ENCODE peak calls at places on chromosomes 11 and 22, in eight cellular contexts. One of them, this sample, is unnamed.

GRCh38 chr22:35547993-35548761 is 7.5 kb downstream of the RASD2 start:
- DNase-seq in MCF 10A: no peak
- DNase-seq in body of pancreas: no peak
- DNase-seq in HEK293T: peak; percentile 43
- DNase-seq in GM04503: no peak
- DNase-seq in NCI-H774: no peak
- DNase-seq in kidney glomerular epithelial cell: no peak
- DNase-seq in stomach: no peak
- DNase-seq in this sample: peak; percentile 12

GRCh38 chr11:62148271-62148980 is 24.6 kb downstream of the INCENP start:
- DNase-seq in stomach: peak; percentile 9
- DNase-seq in HEK293T: no peak
- DNase-seq in kidney glomerular epithelial cell: no peak
- DNase-seq in MCF 10A: no peak
- DNase-seq in NCI-H774: no peak
- DNase-seq in body of pancreas: no peak
- DNase-seq in GM04503: no peak
- DNase-seq in this sample: no peak

GRCh38 chr11:91373497-91373896 is 851.1 kb upstream of the FAT3 start:
- DNase-seq in GM04503: no peak
- DNase-seq in HEK293T: no peak
- DNase-seq in stomach: no peak
- DNase-seq in kidney glomerular epithelial cell: no peak
- DNase-seq in MCF 10A: peak; percentile 11
- DNase-seq in body of pancreas: no peak
- DNase-seq in NCI-H774: no peak
- DNase-seq in this sample: no peak

GRCh38 chr11:87819141-87819540 is 356.1 kb downstream of the RAB38 start:
- DNase-seq in body of pancreas: no peak
- DNase-seq in NCI-H774: no peak
- DNase-seq in MCF 10A: peak; percentile 1
- DNase-seq in kidney glomerular epithelial cell: no peak
- DNase-seq in stomach: no peak
- DNase-seq in GM04503: peak; percentile 2
- DNase-seq in HEK293T: no peak
- DNase-seq in this sample: peak; percentile 2

GRCh38 chr11:2816941-2817421 is 68.6 kb downstream of the CDKN1C start:
- DNase-seq in NCI-H774: no peak
- DNase-seq in GM04503: peak; percentile 44
- DNase-seq in HEK293T: no peak
- DNase-seq in stomach: no peak
- DNase-seq in MCF 10A: no peak
- DNase-seq in kidney glomerular epithelial cell: no peak
- DNase-seq in body of pancreas: no peak
- DNase-seq in this sample: peak; percentile 22

GRCh38 chr11:66069715-66070603 is at the start of gene PACS1:
- DNase-seq in body of pancreas: peak; percentile 67
- DNase-seq in kidney glomerular epithelial cell: peak; percentile 72
- DNase-seq in MCF 10A: peak; percentile 47
- DNase-seq in NCI-H774: peak; percentile 56
- DNase-seq in GM04503: no peak
- DNase-seq in HEK293T: peak; percentile 72
- DNase-seq in stomach: peak; percentile 76
- DNase-seq in this sample: peak; percentile 74

GRCh38 chr11:112345166-112345565 is 84.5 kb upstream of the PLET1 start:
- DNase-seq in NCI-H774: no peak
- DNase-seq in HEK293T: no peak
- DNase-seq in MCF 10A: no peak
- DNase-seq in stomach: no peak
- DNase-seq in kidney glomerular epithelial cell: no peak
- DNase-seq in GM04503: no peak
- DNase-seq in body of pancreas: no peak
- DNase-seq in this sample: no peak

GRCh38 chr22:18954333-18954732 is 18.2 kb upstream of the PRODH start:
- DNase-seq in stomach: peak; percentile 75
- DNase-seq in NCI-H774: peak; percentile 49
- DNase-seq in MCF 10A: peak; percentile 56
- DNase-seq in body of pancreas: peak; percentile 79
- DNase-seq in HEK293T: peak; percentile 87
- DNase-seq in kidney glomerular epithelial cell: peak; percentile 31
- DNase-seq in GM04503: no peak
- DNase-seq in this sample: peak; percentile 54

GRCh38 chr22:31874821-31875220 is 69.5 kb upstream of the YWHAH start:
- DNase-seq in GM04503: no peak
- DNase-seq in kidney glomerular epithelial cell: no peak
- DNase-seq in MCF 10A: no peak
- DNase-seq in NCI-H774: no peak
- DNase-seq in stomach: no peak
- DNase-seq in body of pancreas: no peak
- DNase-seq in HEK293T: no peak
- DNase-seq in this sample: no peak

GRCh38 chr22:45210577-45211431 is 29.9 kb downstream of the KIAA0930 start:
- DNase-seq in kidney glomerular epithelial cell: no peak
- DNase-seq in NCI-H774: no peak
- DNase-seq in body of pancreas: no peak
- DNase-seq in MCF 10A: no peak
- DNase-seq in stomach: no peak
- DNase-seq in GM04503: peak; percentile 84
- DNase-seq in HEK293T: no peak
- DNase-seq in this sample: no peak

GRCh38 chr11:36213050-36213840 is 76.0 kb downstream of the COMMD9 start:
- DNase-seq in stomach: no peak
- DNase-seq in GM04503: no peak
- DNase-seq in NCI-H774: no peak
- DNase-seq in HEK293T: no peak
- DNase-seq in body of pancreas: no peak
- DNase-seq in kidney glomerular epithelial cell: no peak
- DNase-seq in MCF 10A: no peak
- DNase-seq in this sample: no peak

GRCh38 chr22:21015051-21016006 is at the start of gene P2RX6:
- DNase-seq in HEK293T: no peak
- DNase-seq in NCI-H774: no peak
- DNase-seq in GM04503: no peak
- DNase-seq in MCF 10A: peak; percentile 32
- DNase-seq in stomach: no peak
- DNase-seq in kidney glomerular epithelial cell: no peak
- DNase-seq in body of pancreas: no peak
- DNase-seq in this sample: peak; percentile 45

GRCh38 chr22:46009730-46010129 is 32.8 kb upstream of the WNT7B start:
- DNase-seq in body of pancreas: no peak
- DNase-seq in NCI-H774: no peak
- DNase-seq in HEK293T: no peak
- DNase-seq in kidney glomerular epithelial cell: no peak
- DNase-seq in MCF 10A: no peak
- DNase-seq in stomach: no peak
- DNase-seq in GM04503: no peak
- DNase-seq in this sample: no peak

GRCh38 chr22:25235547-25236290 is 16.3 kb downstream of the CRYBB2 start:
- DNase-seq in kidney glomerular epithelial cell: peak; percentile 65
- DNase-seq in HEK293T: peak; percentile 100
- DNase-seq in NCI-H774: peak; percentile 42
- DNase-seq in GM04503: peak; percentile 7
- DNase-seq in stomach: peak; percentile 85
- DNase-seq in body of pancreas: peak; percentile 86
- DNase-seq in MCF 10A: peak; percentile 80
- DNase-seq in this sample: peak; percentile 82

GRCh38 chr11:64019106-64020031 is 16.4 kb upstream of the FLRT1 start:
- DNase-seq in stomach: peak; percentile 63
- DNase-seq in NCI-H774: no peak
- DNase-seq in GM04503: no peak
- DNase-seq in body of pancreas: peak; percentile 48
- DNase-seq in MCF 10A: no peak
- DNase-seq in HEK293T: no peak
- DNase-seq in kidney glomerular epithelial cell: no peak
- DNase-seq in this sample: no peak

GRCh38 chr11:58059011-58059358 is 28.2 kb downstream of the OR6Q1 start:
- DNase-seq in stomach: no peak
- DNase-seq in kidney glomerular epithelial cell: peak; percentile 92
- DNase-seq in body of pancreas: no peak
- DNase-seq in GM04503: peak; percentile 74
- DNase-seq in NCI-H774: no peak
- DNase-seq in HEK293T: no peak
- DNase-seq in MCF 10A: peak; percentile 64
- DNase-seq in this sample: peak; percentile 93

GRCh38 chr11:72413914-72414628 is 20.3 kb downstream of the CLPB start:
- DNase-seq in body of pancreas: peak; percentile 89
- DNase-seq in stomach: peak; percentile 92
- DNase-seq in NCI-H774: peak; percentile 82
- DNase-seq in kidney glomerular epithelial cell: peak; percentile 70
- DNase-seq in GM04503: no peak
- DNase-seq in HEK293T: peak; percentile 84
- DNase-seq in MCF 10A: peak; percentile 85
- DNase-seq in this sample: peak; percentile 83

GRCh38 chr22:31080164-31080847 is 812 bp upstream of the SMTN start:
- DNase-seq in GM04503: no peak
- DNase-seq in NCI-H774: no peak
- DNase-seq in kidney glomerular epithelial cell: no peak
- DNase-seq in MCF 10A: no peak
- DNase-seq in HEK293T: no peak
- DNase-seq in body of pancreas: no peak
- DNase-seq in stomach: no peak
- DNase-seq in this sample: no peak

GRCh38 chr22:43535336-43535735 is 123.5 kb downstream of the MPPED1 start:
- DNase-seq in MCF 10A: no peak
- DNase-seq in body of pancreas: no peak
- DNase-seq in kidney glomerular epithelial cell: no peak
- DNase-seq in GM04503: no peak
- DNase-seq in HEK293T: no peak
- DNase-seq in NCI-H774: no peak
- DNase-seq in stomach: peak; percentile 9
- DNase-seq in this sample: no peak

GRCh38 chr22:42752912-42753311 is 32.2 kb upstream of the A4GALT start:
- DNase-seq in stomach: no peak
- DNase-seq in GM04503: no peak
- DNase-seq in kidney glomerular epithelial cell: no peak
- DNase-seq in body of pancreas: no peak
- DNase-seq in MCF 10A: no peak
- DNase-seq in NCI-H774: no peak
- DNase-seq in HEK293T: no peak
- DNase-seq in this sample: peak; percentile 43

GRCh38 chr11:67117667-67118058 is 1.4 kb upstream of the KDM2A start:
- DNase-seq in stomach: no peak
- DNase-seq in HEK293T: no peak
- DNase-seq in MCF 10A: no peak
- DNase-seq in kidney glomerular epithelial cell: no peak
- DNase-seq in NCI-H774: peak; percentile 37
- DNase-seq in body of pancreas: peak; percentile 24
- DNase-seq in GM04503: no peak
- DNase-seq in this sample: no peak

GRCh38 chr11:134071766-134072403 is 3.0 kb downstream of the JAM3 start:
- DNase-seq in MCF 10A: no peak
- DNase-seq in stomach: no peak
- DNase-seq in HEK293T: no peak
- DNase-seq in kidney glomerular epithelial cell: no peak
- DNase-seq in body of pancreas: no peak
- DNase-seq in GM04503: no peak
- DNase-seq in NCI-H774: peak; percentile 64
- DNase-seq in this sample: no peak

GRCh38 chr11:64694821-64695365 is 28.1 kb downstream of the NRXN2 start:
- DNase-seq in MCF 10A: no peak
- DNase-seq in kidney glomerular epithelial cell: peak; percentile 18
- DNase-seq in body of pancreas: no peak
- DNase-seq in GM04503: no peak
- DNase-seq in stomach: no peak
- DNase-seq in NCI-H774: peak; percentile 56
- DNase-seq in HEK293T: no peak
- DNase-seq in this sample: no peak

GRCh38 chr11:69141742-69142141 is 14.0 kb upstream of the SMIM38 start:
- DNase-seq in stomach: peak; percentile 17
- DNase-seq in HEK293T: no peak
- DNase-seq in NCI-H774: no peak
- DNase-seq in MCF 10A: no peak
- DNase-seq in GM04503: no peak
- DNase-seq in kidney glomerular epithelial cell: no peak
- DNase-seq in body of pancreas: no peak
- DNase-seq in this sample: no peak

GRCh38 chr11:3207530-3208189 is 11.0 kb downstream of the MRGPRG start:
- DNase-seq in stomach: no peak
- DNase-seq in GM04503: no peak
- DNase-seq in body of pancreas: no peak
- DNase-seq in HEK293T: no peak
- DNase-seq in MCF 10A: no peak
- DNase-seq in NCI-H774: no peak
- DNase-seq in kidney glomerular epithelial cell: no peak
- DNase-seq in this sample: no peak

GRCh38 chr22:37907036-37907954 is 1.2 kb downstream of the MICALL1 start:
- DNase-seq in HEK293T: no peak
- DNase-seq in NCI-H774: no peak
- DNase-seq in kidney glomerular epithelial cell: no peak
- DNase-seq in MCF 10A: peak; percentile 53
- DNase-seq in stomach: no peak
- DNase-seq in body of pancreas: no peak
- DNase-seq in GM04503: no peak
- DNase-seq in this sample: peak; percentile 41